ENCODE peak calls at places on chromosomes 5 and 9, in four cellular contexts. K is stimulated activated CD4-positive, alpha-beta T cell treated with anti-CD3 and anti-CD28 coated beads, Interleukin-4, amount 100 ng/mL, for 1 hour; Z is mammary epithelial cell; G is GM12891. Q is an unnamed sample.
A peak's percentile ranks its signal among the peaks of the same experiment; 100 is the strongest.

GRCh38 chr9:37676411-37676830 is 25.7 kb downstream of the FRMPD1 start:
- DNase-seq in G (no peak), K (no peak), Z (no peak), Q (no peak)

GRCh38 chr5:77563475-77563874 is 71.4 kb upstream of the WDR41 start:
- DNase-seq in K (no peak), G (no peak), Z (no peak), Q (no peak)

GRCh38 chr5:173772407-173773059 is 115.6 kb upstream of the CPEB4 start:
- DNase-seq in G (no peak), Z (no peak), K (no peak), Q (no peak)

GRCh38 chr5:78888580-78889187 is 96.4 kb downstream of the ARSB start:
- DNase-seq in G (no peak), K (no peak), Z (no peak), Q (peak; percentile 45)

GRCh38 chr5:35776757-35777156 is 79.9 kb upstream of the IL7R start:
- DNase-seq in Z (no peak), G (no peak), K (no peak), Q (no peak)

GRCh38 chr5:83102581-83102980 is 25.2 kb downstream of the XRCC4 start:
- DNase-seq in G (no peak), Z (no peak), K (no peak), Q (no peak)

GRCh38 chr5:39121922-39122321 is 47.7 kb upstream of the RICTOR start:
- DNase-seq in Z (no peak), K (no peak), G (no peak), Q (no peak)

GRCh38 chr5:151051066-151051930 is 29.5 kb downstream of the TNIP1 start:
- DNase-seq in G (peak; percentile 72), K (peak; percentile 74), Z (peak; percentile 51), Q (peak; percentile 86)

GRCh38 chr5:68074048-68074632 is 141.4 kb upstream of the PIK3R1 start:
- DNase-seq in G (no peak), Z (no peak), K (no peak), Q (no peak)

GRCh38 chr9:111839387-111839786 is 44.6 kb upstream of the SHOC1 start:
- DNase-seq in K (no peak), Z (no peak), G (no peak), Q (peak; percentile 65)

GRCh38 chr9:124415852-124416484 is 726 bp upstream of the PSMB7 start:
- DNase-seq in K (no peak), G (no peak), Z (no peak), Q (no peak)

GRCh38 chr5:89289604-89290003 is 406.6 kb upstream of the MEF2C start:
- DNase-seq in K (no peak), G (no peak), Z (no peak), Q (no peak)

GRCh38 chr9:36997414-36997813 is 36.7 kb downstream of the PAX5 start:
- DNase-seq in Z (no peak), G (no peak), K (no peak), Q (no peak)

GRCh38 chr5:172941067-172941516 is 18.1 kb upstream of the RPL26L1 start:
- DNase-seq in Z (no peak), K (no peak), G (no peak), Q (no peak)

GRCh38 chr9:13410566-13411031 is 131.1 kb upstream of the MPDZ start:
- DNase-seq in K (no peak), G (no peak), Z (peak; percentile 56), Q (no peak)

GRCh38 chr5:160548949-160549665 is 127.5 kb downstream of the PTTG1 start:
- DNase-seq in Z (peak; percentile 65), G (no peak), K (no peak), Q (no peak)

GRCh38 chr9:27817747-27818146 is 244.5 kb upstream of the C9orf72 start:
- DNase-seq in Z (no peak), K (no peak), G (no peak), Q (no peak)

GRCh38 chr5:66554211-66554610 is 42.0 kb upstream of the MAST4 start:
- DNase-seq in Z (peak; percentile 96), K (peak; percentile 2), G (peak; percentile 27), Q (no peak)

GRCh38 chr5:178383919-178384814 is 151.6 kb upstream of the PHYKPL start:
- DNase-seq in K (no peak), Z (no peak), G (no peak), Q (peak; percentile 24)

GRCh38 chr9:34651876-34652602 is at the start of gene IL11RA:
- DNase-seq in Z (peak; percentile 79), K (peak; percentile 63), G (no peak), Q (peak; percentile 92)

GRCh38 chr5:50711280-50711679 is 44.8 kb downstream of the PARP8 start:
- DNase-seq in Z (no peak), G (peak; percentile 14), K (peak; percentile 27), Q (no peak)

GRCh38 chr5:114361724-114362196 is at the start of gene KCNN2:
- DNase-seq in G (peak; percentile 48), K (no peak), Z (peak; percentile 39), Q (peak; percentile 69)

GRCh38 chr5:34604119-34604675 is 51.9 kb upstream of the RAI14 start:
- DNase-seq in G (no peak), Z (peak; percentile 60), K (no peak), Q (no peak)

GRCh38 chr9:70587143-70587710 is 172.8 kb upstream of the KLF9 start:
- DNase-seq in K (no peak), G (no peak), Z (no peak), Q (no peak)

GRCh38 chr5:96997265-96997859 is 61.5 kb downstream of the LNPEP start:
- DNase-seq in Z (peak; percentile 25), K (no peak), G (no peak), Q (no peak)

Q was measured in lower lobe of right lung.